ENCODE peak calls at places on chromosomes 1 and 21, in four cellular contexts. One of them, this sample, is unnamed.

GRCh38 chr1:159838715-159839114 is 12.0 kb downstream of the SLAMF8 start:
- DNase-seq in GM12878: peak
- DNase-seq in HepG2: no peak
- DNase-seq in HCT116: no peak
- DNase-seq in this sample: no peak

GRCh38 chr21:35974801-35975200 is 85.5 kb downstream of the SETD4 start:
- DNase-seq in HCT116: peak
- DNase-seq in GM12878: no peak
- DNase-seq in HepG2: peak
- DNase-seq in this sample: no peak

GRCh38 chr1:180233191-180234011 is 3.3 kb downstream of the LHX4 start:
- DNase-seq in GM12878: no peak
- DNase-seq in HCT116: no peak
- DNase-seq in HepG2: no peak
- DNase-seq in this sample: no peak

GRCh38 chr1:57013522-57013921 is 47.7 kb upstream of the C8B start:
- DNase-seq in HCT116: no peak
- DNase-seq in HepG2: no peak
- DNase-seq in GM12878: no peak
- DNase-seq in this sample: no peak

GRCh38 chr21:46153259-46154154 is 1.9 kb downstream of the FTCD start:
- DNase-seq in GM12878: no peak
- DNase-seq in HepG2: peak
- DNase-seq in HCT116: no peak
- DNase-seq in this sample: peak

GRCh38 chr21:29114765-29115164 is 15.7 kb upstream of the MAP3K7CL start:
- DNase-seq in HCT116: peak
- DNase-seq in HepG2: no peak
- DNase-seq in GM12878: no peak
- DNase-seq in this sample: no peak

GRCh38 chr1:164518692-164519332 is 40.2 kb upstream of the PBX1 start:
- DNase-seq in HepG2: no peak
- DNase-seq in GM12878: no peak
- DNase-seq in HCT116: no peak
- DNase-seq in this sample: no peak

GRCh38 chr1:219350621-219351020 is 176.9 kb downstream of the LYPLAL1 start:
- DNase-seq in HCT116: no peak
- DNase-seq in GM12878: no peak
- DNase-seq in HepG2: no peak
- DNase-seq in this sample: no peak

GRCh38 chr1:229069176-229069575 is 201.7 kb upstream of the RAB4A start:
- DNase-seq in GM12878: no peak
- DNase-seq in HepG2: no peak
- DNase-seq in HCT116: no peak
- DNase-seq in this sample: no peak

GRCh38 chr1:181704556-181704955 is 221.2 kb downstream of the CACNA1E start:
- DNase-seq in GM12878: no peak
- DNase-seq in HepG2: no peak
- DNase-seq in HCT116: no peak
- DNase-seq in this sample: no peak

GRCh38 chr21:25254491-25255174 is 352.6 kb downstream of the MRPL39 start:
- DNase-seq in HCT116: no peak
- DNase-seq in GM12878: no peak
- DNase-seq in HepG2: no peak
- DNase-seq in this sample: no peak

GRCh38 chr1:227885648-227886502 is 61.9 kb downstream of the WNT9A start:
- DNase-seq in HepG2: no peak
- DNase-seq in HCT116: peak
- DNase-seq in GM12878: no peak
- DNase-seq in this sample: peak

GRCh38 chr1:63779338-63779819 is 5.6 kb downstream of the ROR1 start:
- DNase-seq in HepG2: no peak
- DNase-seq in GM12878: no peak
- DNase-seq in HCT116: no peak
- DNase-seq in this sample: no peak

GRCh38 chr21:41779659-41780058 is 12.8 kb upstream of the RIPK4 start:
- DNase-seq in HCT116: no peak
- DNase-seq in HepG2: no peak
- DNase-seq in GM12878: no peak
- DNase-seq in this sample: no peak

GRCh38 chr1:75126611-75127101 is 7.5 kb upstream of the LHX8 start:
- DNase-seq in GM12878: no peak
- DNase-seq in HepG2: no peak
- DNase-seq in HCT116: no peak
- DNase-seq in this sample: no peak

GRCh38 chr21:42097860-42098259 is 26.7 kb downstream of the UMODL1 start:
- DNase-seq in GM12878: no peak
- DNase-seq in HepG2: peak
- DNase-seq in HCT116: peak
- DNase-seq in this sample: peak

GRCh38 chr1:162248854-162249535 is 127.7 kb downstream of the SPATA46 start:
- DNase-seq in HCT116: no peak
- DNase-seq in HepG2: no peak
- DNase-seq in GM12878: no peak
- DNase-seq in this sample: no peak

GRCh38 chr1:171226757-171227370 is 21.4 kb upstream of the FMO1 start:
- DNase-seq in HepG2: peak
- DNase-seq in HCT116: peak
- DNase-seq in GM12878: peak
- DNase-seq in this sample: peak

GRCh38 chr21:36699026-36699545 is at the start of gene SIM2:
- DNase-seq in HepG2: no peak
- DNase-seq in HCT116: peak
- DNase-seq in GM12878: no peak
- DNase-seq in this sample: peak

GRCh38 chr1:41547781-41548560 is 63.5 kb upstream of the EDN2 start:
- DNase-seq in HCT116: no peak
- DNase-seq in GM12878: no peak
- DNase-seq in HepG2: no peak
- DNase-seq in this sample: no peak

GRCh38 chr1:4328402-4329071 is 325.9 kb upstream of the AJAP1 start:
- DNase-seq in HCT116: no peak
- DNase-seq in GM12878: no peak
- DNase-seq in HepG2: no peak
- DNase-seq in this sample: no peak

GRCh38 chr1:245001252-245001651 is 136.9 kb upstream of the HNRNPU start:
- DNase-seq in HCT116: no peak
- DNase-seq in GM12878: no peak
- DNase-seq in HepG2: no peak
- DNase-seq in this sample: no peak

GRCh38 chr1:206851611-206852010 is 13.8 kb upstream of the IL20 start:
- DNase-seq in HepG2: no peak
- DNase-seq in GM12878: no peak
- DNase-seq in HCT116: no peak
- DNase-seq in this sample: no peak

GRCh38 chr1:39653546-39654031 is 14.1 kb upstream of the HEYL start:
- DNase-seq in HepG2: peak
- DNase-seq in GM12878: peak
- DNase-seq in HCT116: peak
- DNase-seq in this sample: no peak

GRCh38 chr1:34500451-34500850 is 254.4 kb upstream of the GJB5 start:
- DNase-seq in GM12878: no peak
- DNase-seq in HepG2: no peak
- DNase-seq in HCT116: no peak
- DNase-seq in this sample: peak

GRCh38 chr1:48777219-48777895 is 666 bp upstream of the BEND5 start:
- DNase-seq in HepG2: no peak
- DNase-seq in HCT116: no peak
- DNase-seq in GM12878: no peak
- DNase-seq in this sample: no peak

GRCh38 chr1:184988506-184988905 is 14.2 kb upstream of the NIBAN1 start:
- DNase-seq in GM12878: no peak
- DNase-seq in HepG2: no peak
- DNase-seq in HCT116: no peak
- DNase-seq in this sample: no peak
- TF ChIP-seq JUND in GM12878: no peak
- TF ChIP-seq JUND in HepG2: no peak
- TF ChIP-seq JUND in HCT116: no peak
- TF ChIP-seq JUND in this sample: no peak

GRCh38 chr1:240709676-240710075 is 97.7 kb upstream of the GREM2 start:
- DNase-seq in GM12878: no peak
- DNase-seq in HepG2: no peak
- DNase-seq in HCT116: no peak
- DNase-seq in this sample: no peak

GRCh38 chr1:240705584-240705983 is 93.6 kb upstream of the GREM2 start:
- DNase-seq in HepG2: no peak
- DNase-seq in HCT116: no peak
- DNase-seq in GM12878: no peak
- DNase-seq in this sample: no peak

GRCh38 chr1:240711020-240711419 is 99.1 kb upstream of the GREM2 start:
- DNase-seq in GM12878: no peak
- DNase-seq in HCT116: no peak
- DNase-seq in HepG2: no peak
- DNase-seq in this sample: no peak

GRCh38 chr1:240701412-240701811 is 89.5 kb upstream of the GREM2 start:
- DNase-seq in GM12878: no peak
- DNase-seq in HCT116: no peak
- DNase-seq in HepG2: no peak
- DNase-seq in this sample: no peak

GRCh38 chr1:240706150-240706904 is 94.4 kb upstream of the GREM2 start:
- DNase-seq in HCT116: no peak
- DNase-seq in HepG2: no peak
- DNase-seq in GM12878: no peak
- DNase-seq in this sample: no peak
- TF ChIP-seq JUND in HCT116: no peak
- TF ChIP-seq JUND in HepG2: no peak
- TF ChIP-seq JUND in GM12878: no peak
- TF ChIP-seq JUND in this sample: no peak

GRCh38 chr1:11072216-11072917 is 12.5 kb upstream of the SRM start:
- DNase-seq in GM12878: no peak
- DNase-seq in HepG2: no peak
- DNase-seq in HCT116: no peak
- DNase-seq in this sample: peak
- TF ChIP-seq JUND in GM12878: no peak
- TF ChIP-seq JUND in HepG2: no peak
- TF ChIP-seq JUND in HCT116: no peak
- TF ChIP-seq JUND in this sample: no peak

GRCh38 chr1:10622896-10623295 is 148.1 kb downstream of the PEX14 start:
- DNase-seq in GM12878: no peak
- DNase-seq in HCT116: no peak
- DNase-seq in HepG2: no peak
- DNase-seq in this sample: no peak
- TF ChIP-seq JUND in GM12878: no peak
- TF ChIP-seq JUND in HCT116: no peak
- TF ChIP-seq JUND in HepG2: no peak
- TF ChIP-seq JUND in this sample: no peak

GRCh38 chr21:38260426-38260825 is 3.6 kb downstream of the KCNJ15 start:
- DNase-seq in HepG2: no peak
- DNase-seq in HCT116: no peak
- DNase-seq in GM12878: no peak
- DNase-seq in this sample: no peak

GRCh38 chr21:38264581-38264980 is 7.8 kb downstream of the KCNJ15 start:
- DNase-seq in HepG2: no peak
- DNase-seq in GM12878: no peak
- DNase-seq in HCT116: no peak
- DNase-seq in this sample: no peak

GRCh38 chr21:38261851-38262250 is 5.1 kb downstream of the KCNJ15 start:
- DNase-seq in HepG2: no peak
- DNase-seq in HCT116: no peak
- DNase-seq in GM12878: no peak
- DNase-seq in this sample: peak

GRCh38 chr21:38266732-38267131 is 9.9 kb downstream of the KCNJ15 start:
- DNase-seq in HepG2: no peak
- DNase-seq in HCT116: no peak
- DNase-seq in GM12878: no peak
- DNase-seq in this sample: no peak

DNA sequence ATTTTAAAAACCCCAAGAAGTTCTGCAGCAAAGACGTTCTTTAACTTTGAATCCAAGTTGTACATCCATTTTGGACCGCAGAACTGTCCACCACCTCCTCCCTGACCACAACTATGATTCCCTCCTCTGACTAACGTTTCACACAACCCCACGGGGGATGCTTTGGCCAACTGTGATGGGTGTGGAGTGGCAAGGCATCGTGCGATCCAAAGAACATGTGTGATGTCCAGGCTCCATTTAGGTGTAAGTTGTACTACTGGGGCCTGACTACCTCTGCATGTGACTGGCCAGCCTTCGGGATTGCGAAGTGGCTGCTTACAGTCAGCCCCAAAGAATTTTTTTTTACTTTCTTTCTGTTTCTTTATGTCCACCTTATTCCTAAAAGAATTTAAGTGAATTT is 6.7 kb downstream of the KCNJ15 start:
- DNase-seq in HepG2: no peak
- DNase-seq in GM12878: no peak
- DNase-seq in HCT116: no peak
- DNase-seq in this sample: no peak
- TF ChIP-seq JUND in HepG2: no peak
- TF ChIP-seq JUND in GM12878: no peak
- TF ChIP-seq JUND in HCT116: no peak
- TF ChIP-seq JUND in this sample: no peak

DNA sequence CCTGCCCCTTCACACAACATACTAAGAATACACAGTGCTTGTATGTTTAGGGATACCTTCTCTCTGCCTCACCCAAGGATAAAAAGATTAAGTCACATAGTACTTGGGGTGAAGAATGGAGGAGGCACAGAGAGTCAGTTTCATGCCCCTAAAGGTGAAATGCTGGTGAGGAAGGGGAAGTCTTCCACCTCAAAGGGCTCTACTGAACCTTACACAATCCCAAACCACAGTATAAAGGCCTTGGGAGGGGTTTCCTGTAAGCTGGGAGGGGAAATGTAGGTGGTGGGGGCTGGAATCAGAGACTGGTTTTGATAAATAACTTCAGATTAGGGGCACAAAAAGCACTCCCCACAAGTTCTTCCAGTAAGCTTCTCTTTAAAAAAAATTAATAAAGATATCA is 3.5 kb downstream of the MINDY1 start:
- DNase-seq in GM12878: no peak
- DNase-seq in HepG2: no peak
- DNase-seq in HCT116: no peak
- DNase-seq in this sample: no peak
- TF ChIP-seq JUND in GM12878: no peak
- TF ChIP-seq JUND in HepG2: no peak
- TF ChIP-seq JUND in HCT116: no peak
- TF ChIP-seq JUND in this sample: no peak

GRCh38 chr1:86429122-86429725 is 5.3 kb downstream of the CLCA2 start:
- DNase-seq in GM12878: no peak
- DNase-seq in HepG2: no peak
- DNase-seq in HCT116: no peak
- DNase-seq in this sample: no peak
- TF ChIP-seq JUND in GM12878: no peak
- TF ChIP-seq JUND in HepG2: no peak
- TF ChIP-seq JUND in HCT116: no peak
- TF ChIP-seq JUND in this sample: no peak

DNA sequence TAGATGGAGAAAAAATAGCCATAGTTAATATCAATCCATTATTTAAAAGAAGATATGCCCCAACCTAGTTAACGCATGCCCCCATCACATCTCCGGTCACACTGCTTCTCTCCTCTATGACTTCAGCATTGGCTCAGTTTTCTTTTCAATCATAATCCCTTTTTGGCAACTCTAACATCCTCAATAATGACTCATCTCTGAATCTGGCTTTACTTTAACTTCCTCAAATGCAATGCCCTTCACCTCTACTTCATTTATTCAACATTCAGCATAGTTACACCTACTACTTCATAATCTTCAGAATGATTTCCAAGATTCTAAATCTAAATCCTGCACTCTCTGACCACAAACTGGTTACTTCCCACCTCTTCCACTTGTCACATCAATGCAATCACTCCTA is 417.3 kb downstream of the USH2A start:
- DNase-seq in HCT116: no peak
- DNase-seq in HepG2: no peak
- DNase-seq in GM12878: peak
- DNase-seq in this sample: no peak
- TF ChIP-seq JUND in HCT116: no peak
- TF ChIP-seq JUND in HepG2: no peak
- TF ChIP-seq JUND in GM12878: peak
- TF ChIP-seq JUND in this sample: no peak

This sample was measured in T47D.